ENCODE peak calls at places on chromosomes 1 and 21, in four cellular contexts. One of them, this sample, is unnamed.

GRCh38 chr1:30257742-30258380 is 465.5 kb downstream of the MATN1 start:
- DNase-seq in A673: no peak
- DNase-seq in nephron progenitor cell: no peak
- DNase-seq in lung microvascular endothelial cell: no peak
- DNase-seq in this sample: no peak

GRCh38 chr1:3912809-3913685 is 13.0 kb upstream of the C1orf174 start:
- DNase-seq in nephron progenitor cell: no peak
- DNase-seq in A673: no peak
- DNase-seq in lung microvascular endothelial cell: no peak
- DNase-seq in this sample: no peak

GRCh38 chr1:30514137-30514654 is 209.2 kb downstream of the MATN1 start:
- DNase-seq in A673: no peak
- DNase-seq in nephron progenitor cell: no peak
- DNase-seq in lung microvascular endothelial cell: no peak
- DNase-seq in this sample: no peak

GRCh38 chr1:244349581-244350001 is 102.1 kb downstream of the ADSS2 start:
- DNase-seq in A673: no peak
- DNase-seq in lung microvascular endothelial cell: peak
- DNase-seq in nephron progenitor cell: no peak
- DNase-seq in this sample: no peak

GRCh38 chr1:187788686-187789085 is 959.9 kb downstream of the PLA2G4A start:
- DNase-seq in lung microvascular endothelial cell: no peak
- DNase-seq in A673: no peak
- DNase-seq in nephron progenitor cell: no peak
- DNase-seq in this sample: no peak

GRCh38 chr1:76572229-76572628 is 295.1 kb upstream of the ST6GALNAC5 start:
- DNase-seq in A673: no peak
- DNase-seq in lung microvascular endothelial cell: no peak
- DNase-seq in nephron progenitor cell: no peak
- DNase-seq in this sample: no peak

GRCh38 chr1:44484155-44484688 is 79.2 kb downstream of the RNF220 start:
- DNase-seq in lung microvascular endothelial cell: peak
- DNase-seq in A673: no peak
- DNase-seq in nephron progenitor cell: no peak
- DNase-seq in this sample: no peak

GRCh38 chr1:36178479-36179219 is 22.7 kb downstream of the MAP7D1 start:
- DNase-seq in lung microvascular endothelial cell: no peak
- DNase-seq in nephron progenitor cell: peak
- DNase-seq in A673: no peak
- DNase-seq in this sample: no peak

GRCh38 chr1:39269791-39270342 is 65.4 kb downstream of the MACF1 start:
- DNase-seq in A673: no peak
- DNase-seq in nephron progenitor cell: no peak
- DNase-seq in lung microvascular endothelial cell: no peak
- DNase-seq in this sample: no peak

GRCh38 chr1:234827181-234827580 is 217.2 kb upstream of the IRF2BP2 start:
- DNase-seq in lung microvascular endothelial cell: no peak
- DNase-seq in nephron progenitor cell: no peak
- DNase-seq in A673: no peak
- DNase-seq in this sample: no peak

GRCh38 chr1:40958210-40958609 is 21.3 kb upstream of the CTPS1 start:
- DNase-seq in lung microvascular endothelial cell: no peak
- DNase-seq in nephron progenitor cell: no peak
- DNase-seq in A673: no peak
- DNase-seq in this sample: no peak

GRCh38 chr1:914253-914890 is 9.4 kb upstream of the SAMD11 start:
- DNase-seq in nephron progenitor cell: no peak
- DNase-seq in lung microvascular endothelial cell: no peak
- DNase-seq in A673: no peak
- DNase-seq in this sample: no peak

GRCh38 chr1:16612332-16613172 is 812 bp downstream of the NBPF1 start:
- DNase-seq in A673: peak
- DNase-seq in nephron progenitor cell: peak
- DNase-seq in lung microvascular endothelial cell: peak
- DNase-seq in this sample: peak

GRCh38 chr21:42002421-42002958 is 7.7 kb downstream of the ZBTB21 start:
- DNase-seq in lung microvascular endothelial cell: peak
- DNase-seq in nephron progenitor cell: no peak
- DNase-seq in A673: no peak
- DNase-seq in this sample: no peak

GRCh38 chr1:28341591-28341990 is 12.8 kb downstream of the MED18 start:
- DNase-seq in nephron progenitor cell: no peak
- DNase-seq in A673: no peak
- DNase-seq in lung microvascular endothelial cell: no peak
- DNase-seq in this sample: no peak

GRCh38 chr1:25922064-25922632 is 15.9 kb upstream of the STMN1 start:
- DNase-seq in A673: no peak
- DNase-seq in lung microvascular endothelial cell: no peak
- DNase-seq in nephron progenitor cell: no peak
- DNase-seq in this sample: no peak

GRCh38 chr1:59170659-59171058 is 126.2 kb upstream of the FGGY start:
- DNase-seq in lung microvascular endothelial cell: no peak
- DNase-seq in nephron progenitor cell: no peak
- DNase-seq in A673: no peak
- DNase-seq in this sample: no peak

This sample was measured in neural crest cell.